ENCODE peak calls at places on chromosomes 16 and 17, in six cellular contexts. J is right lobe of liver, T is kidney tubule cell, P is GM12891, H is caudate nucleus, Y is A549. S is an unnamed sample.

GRCh38 chr17:77706938-77707337 is 251.6 kb upstream of the TNRC6C start:
- DNase-seq in J (no peak), T (no peak), P (no peak), H (no peak), Y (no peak), S (peak)

GRCh38 chr17:1055751-1056645 is 59.1 kb downstream of the TIMM22 start:
- DNase-seq in J (peak), T (peak), P (peak), H (peak), Y (peak), S (peak)

GRCh38 chr17:32519769-32520701 is 33.2 kb downstream of the CDK5R1 start:
- DNase-seq in J (no peak), T (peak), P (no peak), H (no peak), Y (no peak), S (peak)

GRCh38 chr17:64001091-64001579 is 3.0 kb downstream of the PRR29 start:
- DNase-seq in J (no peak), T (no peak), P (no peak), H (no peak), Y (no peak), S (peak)

GRCh38 chr16:931651-932500 is 38.9 kb downstream of the LMF1 start:
- DNase-seq in J (no peak), T (peak), P (no peak), H (no peak), Y (no peak), S (no peak)

GRCh38 chr16:3187798-3188674 is at the start of gene OR1F1:
- DNase-seq in J (peak), T (peak), P (no peak), H (no peak), Y (peak), S (peak)

GRCh38 chr17:59154335-59154720 is 658 bp downstream of the SKA2 start:
- DNase-seq in J (peak), T (peak), P (no peak), H (peak), Y (no peak), S (no peak)

GRCh38 chr16:81544261-81544660 is 99.7 kb downstream of the CMIP start:
- DNase-seq in J (no peak), T (no peak), P (no peak), H (no peak), Y (no peak), S (no peak)

GRCh38 chr17:7417056-7417655 is 3.0 kb upstream of the SPEM1 start:
- DNase-seq in J (no peak), T (no peak), P (no peak), H (no peak), Y (no peak), S (no peak)

GRCh38 chr16:74448990-74449389 is 27.7 kb upstream of the CLEC18B start:
- DNase-seq in J (no peak), T (peak), P (no peak), H (no peak), Y (peak), S (no peak)

GRCh38 chr17:45783593-45784292 is 377 bp upstream of the CRHR1 start:
- DNase-seq in J (no peak), T (no peak), P (peak), H (no peak), Y (peak), S (peak)

GRCh38 chr16:27723711-27724490 is 174.0 kb downstream of the KATNIP start:
- DNase-seq in J (no peak), T (no peak), P (no peak), H (no peak), Y (no peak), S (no peak)

GRCh38 chr16:1785846-1786170 is 3.0 kb downstream of the NUBP2 start:
- DNase-seq in J (no peak), T (no peak), P (no peak), H (no peak), Y (no peak), S (no peak)

GRCh38 chr16:4323071-4323844 is 7.4 kb downstream of the GLIS2 start:
- DNase-seq in J (no peak), T (peak), P (no peak), H (peak), Y (no peak), S (no peak)

GRCh38 chr17:29243792-29244191 is 2.9 kb upstream of the CRYBA1 start:
- DNase-seq in J (no peak), T (peak), P (no peak), H (no peak), Y (peak), S (peak)

S was measured in H9.